ENCODE peak calls at places on chromosomes 12 and 14, in four cellular contexts. One of them, this sample, is unnamed.

GRCh38 chr12:106171117-106171750 is 32.5 kb upstream of the NUAK1 start:
- DNase-seq in NCI-H748 treated with DMSO at 0.1 percent for 48 hours: no peak
- DNase-seq in mucosa of gallbladder: no peak
- DNase-seq in CD4-positive, CD25-positive, alpha-beta regulatory T cell: no peak
- DNase-seq in this sample: no peak

GRCh38 chr14:67515386-67516079 is 17.6 kb upstream of the PLEKHH1 start:
- DNase-seq in NCI-H748 treated with DMSO at 0.1 percent for 48 hours: no peak
- DNase-seq in CD4-positive, CD25-positive, alpha-beta regulatory T cell: peak
- DNase-seq in mucosa of gallbladder: no peak
- DNase-seq in this sample: peak

GRCh38 chr12:59708484-59708883 is 112.7 kb downstream of the SLC16A7 start:
- DNase-seq in CD4-positive, CD25-positive, alpha-beta regulatory T cell: no peak
- DNase-seq in mucosa of gallbladder: no peak
- DNase-seq in NCI-H748 treated with DMSO at 0.1 percent for 48 hours: no peak
- DNase-seq in this sample: no peak

GRCh38 chr12:27826076-27826475 is 46.0 kb upstream of the MANSC4 start:
- DNase-seq in mucosa of gallbladder: no peak
- DNase-seq in NCI-H748 treated with DMSO at 0.1 percent for 48 hours: no peak
- DNase-seq in CD4-positive, CD25-positive, alpha-beta regulatory T cell: no peak
- DNase-seq in this sample: no peak

GRCh38 chr14:38409081-38409705 is 153.3 kb upstream of the CLEC14A start:
- DNase-seq in mucosa of gallbladder: no peak
- DNase-seq in CD4-positive, CD25-positive, alpha-beta regulatory T cell: no peak
- DNase-seq in NCI-H748 treated with DMSO at 0.1 percent for 48 hours: no peak
- DNase-seq in this sample: no peak

GRCh38 chr12:64801381-64801780 is 23.1 kb upstream of the TBC1D30 start:
- DNase-seq in CD4-positive, CD25-positive, alpha-beta regulatory T cell: no peak
- DNase-seq in mucosa of gallbladder: no peak
- DNase-seq in NCI-H748 treated with DMSO at 0.1 percent for 48 hours: no peak
- DNase-seq in this sample: no peak

GRCh38 chr12:13339538-13339937 is 143.0 kb downstream of the EMP1 start:
- DNase-seq in mucosa of gallbladder: no peak
- DNase-seq in NCI-H748 treated with DMSO at 0.1 percent for 48 hours: no peak
- DNase-seq in CD4-positive, CD25-positive, alpha-beta regulatory T cell: no peak
- DNase-seq in this sample: no peak

GRCh38 chr14:63563370-63564026 is 20.3 kb upstream of the PPP2R5E start:
- DNase-seq in NCI-H748 treated with DMSO at 0.1 percent for 48 hours: no peak
- DNase-seq in mucosa of gallbladder: no peak
- DNase-seq in CD4-positive, CD25-positive, alpha-beta regulatory T cell: no peak
- DNase-seq in this sample: no peak

GRCh38 chr12:85280984-85281946 is 1.2 kb downstream of the ALX1 start:
- DNase-seq in CD4-positive, CD25-positive, alpha-beta regulatory T cell: no peak
- DNase-seq in mucosa of gallbladder: no peak
- DNase-seq in NCI-H748 treated with DMSO at 0.1 percent for 48 hours: no peak
- DNase-seq in this sample: peak

GRCh38 chr12:93139028-93139665 is 210.1 kb upstream of the EEA1 start:
- DNase-seq in mucosa of gallbladder: no peak
- DNase-seq in NCI-H748 treated with DMSO at 0.1 percent for 48 hours: no peak
- DNase-seq in CD4-positive, CD25-positive, alpha-beta regulatory T cell: no peak
- DNase-seq in this sample: peak

GRCh38 chr14:72169521-72169920 is 237.3 kb downstream of the RGS6 start:
- DNase-seq in NCI-H748 treated with DMSO at 0.1 percent for 48 hours: no peak
- DNase-seq in mucosa of gallbladder: no peak
- DNase-seq in CD4-positive, CD25-positive, alpha-beta regulatory T cell: peak
- DNase-seq in this sample: no peak

GRCh38 chr12:76719171-76719631 is 44.7 kb upstream of the ZDHHC17 start:
- DNase-seq in CD4-positive, CD25-positive, alpha-beta regulatory T cell: no peak
- DNase-seq in mucosa of gallbladder: no peak
- DNase-seq in NCI-H748 treated with DMSO at 0.1 percent for 48 hours: no peak
- DNase-seq in this sample: no peak

GRCh38 chr14:64659366-64659765 is 44.9 kb upstream of the PLEKHG3 start:
- DNase-seq in mucosa of gallbladder: no peak
- DNase-seq in NCI-H748 treated with DMSO at 0.1 percent for 48 hours: no peak
- DNase-seq in CD4-positive, CD25-positive, alpha-beta regulatory T cell: no peak
- DNase-seq in this sample: no peak

GRCh38 chr12:6696690-6697583 is 3.7 kb downstream of the PIANP start:
- DNase-seq in NCI-H748 treated with DMSO at 0.1 percent for 48 hours: no peak
- DNase-seq in CD4-positive, CD25-positive, alpha-beta regulatory T cell: no peak
- DNase-seq in mucosa of gallbladder: no peak
- DNase-seq in this sample: no peak

GRCh38 chr14:64769096-64770020 is 65.1 kb downstream of the PLEKHG3 start:
- DNase-seq in mucosa of gallbladder: no peak
- DNase-seq in NCI-H748 treated with DMSO at 0.1 percent for 48 hours: no peak
- DNase-seq in CD4-positive, CD25-positive, alpha-beta regulatory T cell: no peak
- DNase-seq in this sample: no peak

GRCh38 chr12:95736631-95737030 is 53.9 kb downstream of the NTN4 start:
- DNase-seq in mucosa of gallbladder: no peak
- DNase-seq in CD4-positive, CD25-positive, alpha-beta regulatory T cell: no peak
- DNase-seq in NCI-H748 treated with DMSO at 0.1 percent for 48 hours: no peak
- DNase-seq in this sample: no peak

GRCh38 chr12:64039285-64039871 is 182.7 kb downstream of the KICS2 start:
- DNase-seq in NCI-H748 treated with DMSO at 0.1 percent for 48 hours: peak
- DNase-seq in CD4-positive, CD25-positive, alpha-beta regulatory T cell: no peak
- DNase-seq in mucosa of gallbladder: no peak
- DNase-seq in this sample: peak

GRCh38 chr12:41302979-41303403 is 114.9 kb downstream of the PDZRN4 start:
- DNase-seq in mucosa of gallbladder: no peak
- DNase-seq in NCI-H748 treated with DMSO at 0.1 percent for 48 hours: no peak
- DNase-seq in CD4-positive, CD25-positive, alpha-beta regulatory T cell: no peak
- DNase-seq in this sample: no peak

GRCh38 chr12:14554281-14555008 is 13.2 kb downstream of the PLBD1 start:
- DNase-seq in CD4-positive, CD25-positive, alpha-beta regulatory T cell: no peak
- DNase-seq in NCI-H748 treated with DMSO at 0.1 percent for 48 hours: no peak
- DNase-seq in mucosa of gallbladder: peak
- DNase-seq in this sample: no peak

GRCh38 chr14:25340882-25341281 is 290.9 kb upstream of the STXBP6 start:
- DNase-seq in CD4-positive, CD25-positive, alpha-beta regulatory T cell: no peak
- DNase-seq in mucosa of gallbladder: no peak
- DNase-seq in NCI-H748 treated with DMSO at 0.1 percent for 48 hours: no peak
- DNase-seq in this sample: no peak

GRCh38 chr12:91926810-91927209 is 218.8 kb downstream of the BTG1 start:
- DNase-seq in CD4-positive, CD25-positive, alpha-beta regulatory T cell: no peak
- DNase-seq in mucosa of gallbladder: no peak
- DNase-seq in NCI-H748 treated with DMSO at 0.1 percent for 48 hours: peak
- DNase-seq in this sample: peak

GRCh38 chr12:12017135-12017581 is 53.6 kb upstream of the BCL2L14 start:
- DNase-seq in NCI-H748 treated with DMSO at 0.1 percent for 48 hours: no peak
- DNase-seq in mucosa of gallbladder: no peak
- DNase-seq in CD4-positive, CD25-positive, alpha-beta regulatory T cell: no peak
- DNase-seq in this sample: no peak

GRCh38 chr12:77032406-77032805 is 33.0 kb downstream of the E2F7 start:
- DNase-seq in mucosa of gallbladder: no peak
- DNase-seq in CD4-positive, CD25-positive, alpha-beta regulatory T cell: peak
- DNase-seq in NCI-H748 treated with DMSO at 0.1 percent for 48 hours: no peak
- DNase-seq in this sample: no peak

GRCh38 chr14:23539209-23539866 is 12.2 kb downstream of the ZFHX2 start:
- DNase-seq in NCI-H748 treated with DMSO at 0.1 percent for 48 hours: peak
- DNase-seq in CD4-positive, CD25-positive, alpha-beta regulatory T cell: peak
- DNase-seq in mucosa of gallbladder: no peak
- DNase-seq in this sample: peak

GRCh38 chr12:94962680-94963079 is 40.8 kb downstream of the NDUFA12 start:
- DNase-seq in CD4-positive, CD25-positive, alpha-beta regulatory T cell: no peak
- DNase-seq in NCI-H748 treated with DMSO at 0.1 percent for 48 hours: no peak
- DNase-seq in mucosa of gallbladder: no peak
- DNase-seq in this sample: no peak

GRCh38 chr12:8065991-8066594 is at the start of gene C3AR1:
- DNase-seq in mucosa of gallbladder: no peak
- DNase-seq in NCI-H748 treated with DMSO at 0.1 percent for 48 hours: no peak
- DNase-seq in CD4-positive, CD25-positive, alpha-beta regulatory T cell: peak
- DNase-seq in this sample: no peak

GRCh38 chr12:13173012-13173441 is 23.5 kb upstream of the EMP1 start:
- DNase-seq in mucosa of gallbladder: no peak
- DNase-seq in NCI-H748 treated with DMSO at 0.1 percent for 48 hours: no peak
- DNase-seq in CD4-positive, CD25-positive, alpha-beta regulatory T cell: no peak
- DNase-seq in this sample: no peak

GRCh38 chr12:54601841-54602240 is 13.4 kb upstream of the PPP1R1A start:
- DNase-seq in mucosa of gallbladder: no peak
- DNase-seq in CD4-positive, CD25-positive, alpha-beta regulatory T cell: no peak
- DNase-seq in NCI-H748 treated with DMSO at 0.1 percent for 48 hours: no peak
- DNase-seq in this sample: no peak

GRCh38 chr12:175250-175649 is 38.7 kb downstream of the SLC6A12 start:
- DNase-seq in NCI-H748 treated with DMSO at 0.1 percent for 48 hours: no peak
- DNase-seq in mucosa of gallbladder: no peak
- DNase-seq in CD4-positive, CD25-positive, alpha-beta regulatory T cell: no peak
- DNase-seq in this sample: peak

GRCh38 chr12:46300906-46301305 is 32.1 kb upstream of the SLC38A1 start:
- DNase-seq in mucosa of gallbladder: no peak
- DNase-seq in CD4-positive, CD25-positive, alpha-beta regulatory T cell: no peak
- DNase-seq in NCI-H748 treated with DMSO at 0.1 percent for 48 hours: no peak
- DNase-seq in this sample: peak

GRCh38 chr12:98752726-98753125 is 107.6 kb downstream of the APAF1 start:
- DNase-seq in CD4-positive, CD25-positive, alpha-beta regulatory T cell: no peak
- DNase-seq in mucosa of gallbladder: no peak
- DNase-seq in NCI-H748 treated with DMSO at 0.1 percent for 48 hours: no peak
- DNase-seq in this sample: no peak

GRCh38 chr12:304815-305214 is 42.2 kb upstream of the SLC6A13 start:
- DNase-seq in NCI-H748 treated with DMSO at 0.1 percent for 48 hours: no peak
- DNase-seq in CD4-positive, CD25-positive, alpha-beta regulatory T cell: no peak
- DNase-seq in mucosa of gallbladder: no peak
- DNase-seq in this sample: no peak

GRCh38 chr12:28130625-28131598 is 59.3 kb upstream of the CCDC91 start:
- DNase-seq in CD4-positive, CD25-positive, alpha-beta regulatory T cell: peak
- DNase-seq in mucosa of gallbladder: no peak
- DNase-seq in NCI-H748 treated with DMSO at 0.1 percent for 48 hours: no peak
- DNase-seq in this sample: no peak

GRCh38 chr14:68891851-68892660 is 87.0 kb downstream of the ACTN1 start:
- DNase-seq in mucosa of gallbladder: no peak
- DNase-seq in CD4-positive, CD25-positive, alpha-beta regulatory T cell: no peak
- DNase-seq in NCI-H748 treated with DMSO at 0.1 percent for 48 hours: no peak
- DNase-seq in this sample: no peak

GRCh38 chr12:95611676-95612309 is 60.5 kb upstream of the USP44 start:
- DNase-seq in CD4-positive, CD25-positive, alpha-beta regulatory T cell: no peak
- DNase-seq in NCI-H748 treated with DMSO at 0.1 percent for 48 hours: peak
- DNase-seq in mucosa of gallbladder: peak
- DNase-seq in this sample: no peak

This sample was measured in NCI-H1092 treated with DMSO at 0.1 percent for 48 hours.